ENCODE peak calls at places on chromosome 4, in six cellular contexts. B is tibial nerve, D is GM13976, Y is neural progenitor cell, X is endodermal cell, O is psoas muscle. U is an unnamed sample.

GRCh38 chr4:73257995-73258667 is 467 bp downstream of the ANKRD17 start:
- DNase-seq in O (no peak), X (no peak), Y (no peak), D (peak), B (peak), U (no peak)

GRCh38 chr4:139633661-139634060 is 32.0 kb upstream of the MGST2 start:
- DNase-seq in Y (peak), O (no peak), D (no peak), B (no peak), X (peak), U (no peak)

GRCh38 chr4:117267317-117267716 is 181.9 kb upstream of the TRAM1L1 start:
- DNase-seq in B (no peak), D (no peak), Y (no peak), O (no peak), X (no peak), U (no peak)

GRCh38 chr4:184757810-184758209 is 23.9 kb upstream of the CENPU start:
- DNase-seq in Y (no peak), X (no peak), D (no peak), O (no peak), B (no peak), U (no peak)

GRCh38 chr4:79049840-79050520 is 110.7 kb upstream of the PAQR3 start:
- DNase-seq in B (no peak), D (no peak), Y (no peak), X (no peak), O (peak), U (no peak)

GRCh38 chr4:69823048-69823447 is 36.9 kb downstream of the SULT1E1 start:
- DNase-seq in O (no peak), B (no peak), D (no peak), X (no peak), Y (no peak), U (no peak)

GRCh38 chr4:132299866-132300265 is 849.2 kb upstream of the PCDH10 start:
- DNase-seq in B (no peak), O (no peak), Y (no peak), X (no peak), D (no peak), U (no peak)

GRCh38 chr4:47381172-47381571 is 82.3 kb downstream of the COMMD8 start:
- DNase-seq in B (no peak), O (no peak), X (no peak), D (no peak), Y (no peak), U (no peak)

GRCh38 chr4:62912531-62912930 is 1496.7 kb downstream of the TECRL start:
- DNase-seq in D (no peak), O (no peak), X (no peak), Y (no peak), B (no peak), U (no peak)

GRCh38 chr4:81355136-81355535 is 116.6 kb downstream of the RASGEF1B start:
- DNase-seq in X (no peak), D (no peak), Y (peak), O (no peak), B (no peak), U (no peak)

GRCh38 chr4:156581693-156582092 is 389.9 kb downstream of the PDGFC start:
- DNase-seq in Y (no peak), D (no peak), O (no peak), B (no peak), X (no peak), U (no peak)

GRCh38 chr4:4792516-4792915 is 66.9 kb upstream of the MSX1 start:
- DNase-seq in X (no peak), Y (no peak), D (no peak), B (no peak), O (no peak), U (no peak)

GRCh38 chr4:150242820-150243458 is 164.7 kb downstream of the DCLK2 start:
- DNase-seq in Y (peak), B (no peak), D (peak), O (no peak), X (peak), U (peak)

GRCh38 chr4:113384600-113384999 is 335.1 kb downstream of the ANK2 start:
- DNase-seq in X (no peak), D (no peak), B (no peak), O (no peak), Y (no peak), U (no peak)

GRCh38 chr4:37662861-37663390 is 23.2 kb downstream of the RELL1 start:
- DNase-seq in D (no peak), Y (peak), B (no peak), O (no peak), X (peak), U (peak)

GRCh38 chr4:114087596-114088230 is 108.3 kb upstream of the ARSJ start:
- DNase-seq in D (no peak), O (no peak), X (no peak), Y (no peak), B (no peak), U (no peak)

GRCh38 chr4:3354455-3354811 is 61.6 kb downstream of the RGS12 start:
- DNase-seq in D (no peak), X (no peak), B (no peak), Y (no peak), O (no peak), U (no peak)

GRCh38 chr4:125231661-125232060 is 83.1 kb upstream of the FAT4 start:
- DNase-seq in Y (no peak), D (no peak), X (no peak), B (no peak), O (no peak), U (no peak)

GRCh38 chr4:168666531-168666930 is 169.7 kb downstream of the PALLD start:
- DNase-seq in O (no peak), Y (no peak), X (no peak), D (no peak), B (no peak), U (no peak)

GRCh38 chr4:62455871-62456270 is 1255.7 kb downstream of the ADGRL3 start:
- DNase-seq in Y (no peak), X (no peak), O (no peak), B (no peak), D (no peak), U (no peak)

GRCh38 chr4:2007804-2008670 is 737 bp downstream of the NELFA start:
- DNase-seq in D (peak), X (peak), B (no peak), Y (peak), O (peak), U (no peak)

GRCh38 chr4:41678086-41678485 is 70.4 kb downstream of the PHOX2B start:
- DNase-seq in Y (no peak), D (no peak), X (no peak), O (no peak), B (no peak), U (no peak)

GRCh38 chr4:26120098-26120795 is 200.6 kb upstream of the RBPJ start:
- DNase-seq in O (no peak), Y (no peak), D (no peak), B (no peak), X (no peak), U (no peak)

GRCh38 chr4:84799318-84799717 is 167.2 kb downstream of the WDFY3 start:
- DNase-seq in B (no peak), Y (no peak), X (no peak), D (no peak), O (no peak), U (no peak)

GRCh38 chr4:97110506-97110905 is 1032.8 kb downstream of the STPG2 start:
- DNase-seq in D (no peak), O (no peak), Y (no peak), B (no peak), X (no peak), U (no peak)
- TF ChIP-seq CTCF in D (no peak), O (no peak), Y (no peak), B (no peak), X (no peak), U (no peak)

GRCh38 chr4:6361076-6361784 is 91.6 kb downstream of the WFS1 start:
- DNase-seq in D (no peak), B (no peak), O (no peak), Y (no peak), X (no peak), U (no peak)

GRCh38 chr4:6364146-6364545 is 94.5 kb downstream of the WFS1 start:
- DNase-seq in O (no peak), D (no peak), X (no peak), B (no peak), Y (no peak), U (no peak)

GRCh38 chr4:6362896-6363295 is 93.2 kb downstream of the WFS1 start:
- DNase-seq in X (peak), O (peak), Y (peak), B (no peak), D (peak), U (peak)

GRCh38 chr4:6360385-6360784 is 90.7 kb downstream of the WFS1 start:
- DNase-seq in Y (peak), X (peak), B (no peak), D (no peak), O (peak), U (peak)

GRCh38 chr4:6362243-6362885 is 92.7 kb downstream of the WFS1 start:
- DNase-seq in X (peak), O (no peak), B (no peak), D (no peak), Y (no peak), U (no peak)
- TF ChIP-seq CTCF in X (peak), O (no peak), B (no peak), D (no peak), Y (peak), U (no peak)

GRCh38 chr4:122508083-122508482 is 51.6 kb upstream of the IL2 start:
- DNase-seq in O (no peak), D (no peak), B (no peak), X (no peak), Y (no peak), U (no peak)
- TF ChIP-seq CTCF in O (no peak), D (no peak), B (no peak), X (peak), Y (no peak), U (no peak)

GRCh38 chr4:18934197-18934596 is 912.6 kb upstream of the LCORL start:
- DNase-seq in X (no peak), O (no peak), D (no peak), B (no peak), Y (no peak), U (no peak)
- TF ChIP-seq CTCF in X (peak), O (no peak), D (no peak), B (no peak), Y (peak), U (no peak)

GRCh38 chr4:153788419-153789276 is at the start of gene SFRP2:
- DNase-seq in D (peak), B (peak), X (peak), O (peak), Y (peak), U (peak)

GRCh38 chr4:153789741-153790651 is 1.1 kb upstream of the SFRP2 start:
- DNase-seq in O (no peak), B (no peak), X (peak), D (peak), Y (peak), U (peak)

GRCh38 chr4:153792007-153792892 is 3.4 kb upstream of the SFRP2 start:
- DNase-seq in O (peak), X (peak), D (peak), Y (peak), B (peak), U (peak)

GRCh38 chr4:153792893-153793227 is 4.0 kb upstream of the SFRP2 start:
- DNase-seq in D (no peak), Y (peak), X (peak), O (no peak), B (no peak), U (no peak)

DNA sequence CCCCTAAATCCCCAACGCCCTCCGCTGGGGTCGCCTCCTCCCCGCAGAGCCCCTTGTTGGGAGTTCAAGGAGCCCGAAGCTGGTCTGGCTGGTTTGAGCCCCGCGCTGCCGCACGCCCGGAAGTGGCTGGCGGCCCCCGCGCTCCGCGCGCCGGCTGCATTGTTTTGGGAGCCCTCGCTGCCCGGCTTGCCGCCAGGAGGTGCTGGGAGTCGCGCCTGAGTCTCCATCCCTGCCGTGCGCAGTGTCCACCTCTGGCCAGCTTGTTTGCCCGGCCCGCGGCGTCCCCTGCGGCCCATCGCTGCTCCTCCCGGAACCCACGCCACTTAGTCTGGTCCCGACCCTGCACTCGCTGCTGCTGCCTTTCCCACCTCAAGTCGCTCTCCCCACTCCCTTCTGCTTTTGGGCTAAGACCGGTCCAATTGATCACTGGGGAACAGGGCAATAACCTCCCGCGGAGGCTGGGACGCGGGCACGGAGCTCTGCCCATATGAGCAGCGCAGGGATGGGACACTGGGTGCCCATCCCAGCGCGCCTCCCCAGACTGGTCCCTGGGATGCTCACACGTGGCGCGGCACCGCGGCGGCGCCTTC is 2.2 kb upstream of the SFRP2 start:
- DNase-seq in X (peak), O (peak), B (peak), Y (peak), D (peak), U (peak)
- TF ChIP-seq CTCF in X (peak), O (no peak), B (no peak), Y (peak), D (no peak), U (peak)

DNA sequence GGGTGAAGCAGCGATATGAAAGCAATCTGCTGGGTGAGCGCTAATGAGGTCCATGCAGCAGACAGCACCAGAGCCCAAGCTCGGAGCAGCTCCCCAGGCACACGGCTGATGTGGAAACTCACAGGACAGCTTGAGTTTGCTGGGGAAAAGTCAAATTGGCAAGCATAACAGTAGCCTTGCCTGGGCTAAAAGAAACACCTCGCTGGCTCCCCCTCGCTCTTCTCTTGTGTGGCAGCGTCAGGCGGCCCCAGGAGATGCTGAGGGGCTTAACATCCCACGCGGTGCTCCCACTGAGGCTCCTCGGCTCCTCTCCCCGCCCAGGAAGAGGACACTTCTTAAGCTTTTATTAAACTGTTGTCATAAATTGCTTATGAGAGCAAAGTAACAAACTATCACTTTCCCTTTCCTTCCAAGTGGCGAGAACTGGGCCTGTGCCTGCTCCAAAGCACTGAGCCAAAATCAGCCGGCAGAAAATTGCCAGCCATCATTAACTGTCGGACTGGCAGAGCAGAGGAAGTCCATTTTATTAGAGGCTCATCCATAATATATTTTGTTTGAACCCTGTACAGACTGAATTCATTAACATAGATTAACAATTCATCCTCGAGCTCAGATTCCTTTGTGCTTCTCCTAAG is 111.4 kb downstream of the TSPAN5 start:
- DNase-seq in O (no peak), D (no peak), X (no peak), Y (peak), B (no peak), U (no peak)
- TF ChIP-seq CTCF in O (no peak), D (no peak), X (peak), Y (no peak), B (no peak), U (no peak)

DNA sequence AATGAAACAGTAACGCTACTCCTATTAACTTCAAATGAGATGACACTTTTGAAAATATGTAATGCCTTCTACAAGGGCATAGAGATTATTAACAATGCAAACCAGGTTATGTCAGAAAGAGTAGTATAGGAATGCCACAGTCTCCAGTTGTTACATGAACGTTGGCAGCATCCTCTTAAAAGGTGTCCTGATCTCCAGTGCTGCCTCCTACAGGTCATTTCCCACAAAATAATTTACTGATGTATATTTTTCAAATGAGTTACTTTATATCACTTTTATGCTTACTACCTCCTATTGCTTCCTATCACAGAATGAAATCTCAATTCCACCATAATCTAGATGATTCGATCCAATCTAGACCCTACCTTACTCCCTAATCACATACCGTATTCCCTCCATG is 195.2 kb upstream of the EPHA5 start:
- DNase-seq in O (no peak), X (no peak), Y (peak), B (no peak), D (no peak), U (peak)
- TF ChIP-seq CTCF in O (no peak), X (peak), Y (peak), B (no peak), D (no peak), U (peak)

U was measured in neural crest cell.